ENCODE peak calls at places on chromosomes 13 and 19, in four cellular contexts. F is tibial artery, V is breast epithelium, A is caudate nucleus. D is an unnamed sample.

GRCh38 chr19:44626067-44626624 is 12.8 kb downstream of the IGSF23 start:
- DNase-seq in A (no peak), V (peak), F (no peak), D (no peak)

GRCh38 chr19:58577581-58578429 is 4.7 kb upstream of the MZF1 start:
- DNase-seq in F (peak), V (peak), A (no peak), D (no peak)

GRCh38 chr13:95275322-95276118 is 25.7 kb downstream of the ABCC4 start:
- DNase-seq in F (no peak), V (no peak), A (no peak), D (no peak)

GRCh38 chr13:99086869-99087129 is 108.9 kb upstream of the DOCK9 start:
- DNase-seq in F (peak), V (no peak), A (no peak), D (no peak)

GRCh38 chr13:99404005-99404755 is 97.0 kb upstream of the GPR183 start:
- DNase-seq in A (no peak), V (no peak), F (peak), D (no peak)

GRCh38 chr19:45079911-45080469 is 930 bp downstream of the GEMIN7 start:
- DNase-seq in V (no peak), F (no peak), A (no peak), D (no peak)

GRCh38 chr13:36475468-36475867 is 43.2 kb downstream of the CCNA1 start:
- DNase-seq in A (no peak), F (no peak), V (no peak), D (no peak)

GRCh38 chr13:91361755-91362271 is 14.3 kb downstream of the MIR17HG start:
- DNase-seq in A (no peak), F (no peak), V (no peak), D (no peak)

GRCh38 chr13:26538363-26539317 is 18.8 kb upstream of the WASF3 start:
- DNase-seq in A (no peak), V (no peak), F (no peak), D (no peak)

GRCh38 chr19:35013047-35013819 is 13.1 kb downstream of the GRAMD1A start:
- DNase-seq in A (peak), F (peak), V (no peak), D (peak)

GRCh38 chr19:1874554-1875185 is 10.6 kb downstream of the ABHD17A start:
- DNase-seq in A (no peak), V (no peak), F (no peak), D (no peak)

GRCh38 chr19:13036366-13036976 is 41.2 kb downstream of the NFIX start:
- DNase-seq in F (peak), A (no peak), V (peak), D (no peak)

GRCh38 chr19:42563352-42564210 is 31.1 kb downstream of the CEACAM8 start:
- DNase-seq in V (no peak), A (no peak), F (no peak), D (no peak)

GRCh38 chr19:55341191-55342043 is 1.7 kb downstream of the KMT5C start:
- DNase-seq in A (peak), F (peak), V (peak), D (peak)

GRCh38 chr19:1087813-1088418 is 7.3 kb downstream of the POLR2E start:
- DNase-seq in F (no peak), V (no peak), A (no peak), D (peak)

GRCh38 chr19:42626181-42626580 is 31.5 kb upstream of the CEACAM8 start:
- DNase-seq in A (no peak), V (no peak), F (no peak), D (no peak)

GRCh38 chr19:38284422-38284821 is 19.6 kb upstream of the C19orf33 start:
- DNase-seq in V (no peak), F (no peak), A (no peak), D (no peak)

GRCh38 chr19:42311612-42312160 is 1.4 kb upstream of the TMEM145 start:
- DNase-seq in A (no peak), V (no peak), F (no peak), D (no peak)

GRCh38 chr13:32045963-32046785 is 14.6 kb downstream of the FRY start:
- DNase-seq in A (peak), V (no peak), F (no peak), D (no peak)

GRCh38 chr13:31909889-31910551 is 121.6 kb upstream of the FRY start:
- DNase-seq in F (no peak), V (no peak), A (peak), D (no peak)

GRCh38 chr13:104011505-104012270 is 945.5 kb upstream of the SLC10A2 start:
- DNase-seq in A (peak), V (no peak), F (no peak), D (no peak)

GRCh38 chr13:51584731-51585191 is 499 bp downstream of the WDFY2 start:
- DNase-seq in F (no peak), V (peak), A (peak), D (peak)

GRCh38 chr19:41998246-41999020 is 4.4 kb upstream of the ATP1A3 start:
- DNase-seq in V (no peak), F (no peak), A (no peak), D (no peak)

DNA sequence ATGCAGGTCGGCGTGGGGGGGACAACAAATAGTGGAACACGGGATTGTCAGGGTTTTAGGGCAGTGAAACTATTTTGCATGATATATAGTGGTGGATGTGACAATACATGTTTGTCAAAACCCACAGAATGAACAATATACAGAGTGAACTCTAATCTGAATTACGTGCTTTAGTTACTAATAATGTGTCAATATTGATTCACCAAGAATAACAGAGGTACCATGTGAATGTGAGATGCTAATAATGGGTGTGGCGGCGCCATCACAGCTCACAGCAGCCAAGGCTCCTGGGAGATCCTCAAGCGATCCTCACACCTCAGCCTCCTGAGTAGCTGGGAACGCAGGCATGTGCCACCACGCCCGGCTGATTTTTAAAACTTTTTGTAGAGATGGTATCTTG is 12.9 kb downstream of the ELAVL1 start:
- DNase-seq in F (no peak), V (no peak), A (no peak), D (no peak)
- H3K27ac ChIP-seq in F (no peak), V (peak), A (no peak), D (no peak)

GRCh38 chr13:79631260-79631659 is 150.3 kb downstream of the NDFIP2 start:
- DNase-seq in F (no peak), V (no peak), A (no peak), D (no peak)
- H3K27ac ChIP-seq in F (no peak), V (peak), A (no peak), D (no peak)

GRCh38 chr13:40115456-40115855 is 460.0 kb downstream of the COG6 start:
- DNase-seq in V (no peak), F (no peak), A (no peak), D (no peak)
- H3K27ac ChIP-seq in V (peak), F (peak), A (peak), D (no peak)

GRCh38 chr13:112738606-112739005 is 48.8 kb downstream of the ATP11A start:
- DNase-seq in F (no peak), V (no peak), A (no peak), D (no peak)

GRCh38 chr13:112741835-112742570 is 52.2 kb downstream of the ATP11A start:
- DNase-seq in F (no peak), A (no peak), V (no peak), D (no peak)

GRCh38 chr13:112741185-112741755 is 51.4 kb downstream of the ATP11A start:
- DNase-seq in V (no peak), F (no peak), A (no peak), D (no peak)

GRCh38 chr13:112742583-112742982 is 52.7 kb downstream of the ATP11A start:
- DNase-seq in A (no peak), V (no peak), F (no peak), D (no peak)

DNA sequence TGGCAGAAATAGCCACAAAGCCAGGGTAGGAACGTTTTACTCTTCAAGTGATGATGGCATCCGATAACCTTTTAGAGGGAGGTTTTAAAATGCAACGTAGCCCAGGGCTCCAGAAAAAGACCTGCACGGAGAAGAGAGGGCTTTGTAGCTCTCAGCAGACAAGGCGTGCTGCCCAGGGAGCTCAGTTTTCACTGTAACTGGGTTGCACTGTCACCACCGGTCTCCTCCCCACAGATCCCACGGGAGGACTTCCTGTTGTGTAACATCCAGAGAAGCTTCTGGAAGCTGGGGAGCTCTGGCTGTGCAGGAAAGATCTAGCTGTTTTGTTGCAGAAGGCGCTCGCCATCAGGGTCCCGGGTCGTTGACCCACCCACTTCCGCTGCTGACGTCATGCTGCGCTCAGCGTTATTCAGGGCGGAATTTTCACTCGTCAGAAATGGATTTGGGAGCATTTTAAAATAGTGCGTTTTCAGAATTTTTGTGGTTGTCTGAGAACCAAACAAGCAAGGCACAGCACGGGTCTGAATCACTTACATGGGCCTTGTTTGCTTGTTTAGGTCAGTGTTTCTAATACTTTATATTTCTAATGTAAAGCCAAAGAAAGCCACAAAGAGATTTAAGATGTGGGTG is 50.8 kb downstream of the ATP11A start:
- DNase-seq in V (no peak), A (no peak), F (peak), D (no peak)
- H3K27ac ChIP-seq in V (peak), A (peak), F (peak), D (no peak)

GRCh38 chr19:4402171-4403004 is at the start of gene CHAF1A:
- DNase-seq in A (peak), F (peak), V (peak), D (peak)
- H3K27ac ChIP-seq in A (peak), F (peak), V (peak), D (peak)

GRCh38 chr13:44160549-44161278 is 212.9 kb upstream of the SERP2 start:
- DNase-seq in A (no peak), V (no peak), F (peak), D (no peak)

GRCh38 chr13:44158055-44158655 is 215.5 kb upstream of the SERP2 start:
- DNase-seq in F (peak), A (no peak), V (no peak), D (no peak)

GRCh38 chr13:44157614-44158013 is 216.0 kb upstream of the SERP2 start:
- DNase-seq in A (no peak), F (peak), V (no peak), D (no peak)

GRCh38 chr13:44159633-44160279 is 213.9 kb upstream of the SERP2 start:
- DNase-seq in A (no peak), F (no peak), V (peak), D (no peak)

DNA sequence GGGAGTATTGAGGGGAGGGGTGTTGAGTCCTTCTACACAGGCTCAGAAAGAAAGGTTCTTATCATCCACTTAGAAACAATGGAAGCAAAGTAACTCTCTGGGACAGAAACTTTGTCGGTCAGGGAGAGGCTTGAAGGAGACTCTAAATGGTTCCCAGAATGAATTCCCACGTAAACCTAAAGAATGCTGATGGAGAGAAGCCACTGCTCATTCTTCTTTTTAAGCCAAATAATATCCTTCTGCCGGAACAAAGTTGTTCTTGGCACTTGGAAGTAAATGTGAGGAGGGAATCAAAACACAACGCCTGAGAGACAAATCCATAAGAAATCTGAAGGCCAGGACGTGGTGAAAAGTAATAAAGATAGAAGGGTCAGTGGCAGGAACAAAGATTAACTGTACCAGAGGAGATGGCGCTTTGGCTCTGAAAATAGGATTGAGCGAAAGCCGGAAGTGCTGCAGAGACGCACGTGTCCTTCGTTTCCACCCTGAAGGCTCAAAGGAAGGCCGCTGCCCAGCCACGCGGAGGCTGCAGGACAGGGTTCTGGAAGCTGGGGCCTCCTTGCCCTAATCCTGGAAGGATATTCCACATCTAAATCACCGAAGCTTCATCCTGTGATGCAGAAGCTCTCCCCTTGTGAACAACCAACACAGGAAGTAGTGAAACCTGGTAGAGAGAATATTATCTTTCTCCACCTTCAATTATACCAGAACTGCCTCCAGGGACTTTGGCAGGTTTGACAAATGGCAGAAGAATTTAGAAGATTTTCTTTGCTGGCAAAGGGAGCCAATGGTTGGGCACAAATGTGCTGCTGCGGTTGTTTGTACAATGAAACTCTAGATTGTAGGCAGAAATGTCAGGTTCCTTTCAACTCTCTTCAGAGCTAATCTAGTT is 214.6 kb upstream of the SERP2 start:
- DNase-seq in V (no peak), A (no peak), F (peak), D (no peak)
- H3K27ac ChIP-seq in V (peak), A (no peak), F (peak), D (no peak)

DNA sequence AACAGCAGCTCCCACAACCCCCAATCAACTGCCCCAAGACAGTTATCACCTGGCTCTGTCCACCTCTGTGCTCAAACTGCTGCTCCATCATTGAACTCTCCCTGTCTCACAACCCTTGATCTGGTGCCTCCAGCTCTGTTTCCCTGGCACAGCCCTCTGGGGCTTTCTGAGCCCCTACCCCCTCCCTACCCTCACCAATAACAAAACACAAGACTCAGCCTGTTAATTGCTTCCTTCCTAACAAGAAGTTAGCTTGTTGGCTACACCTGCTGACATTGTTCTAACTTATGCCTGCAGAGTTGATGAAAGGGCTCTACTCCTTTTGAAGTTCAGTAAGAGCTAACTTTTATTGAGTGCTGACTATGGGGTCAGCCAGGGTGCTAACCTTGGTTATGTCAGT is 99.4 kb upstream of the FNDC3A start:
- DNase-seq in F (no peak), A (no peak), V (no peak), D (no peak)
- H3K27ac ChIP-seq in F (no peak), A (no peak), V (no peak), D (no peak)

D was measured in effector memory CD4-positive, alpha-beta T cell.